ENCODE peak calls at places on chromosome 19, in seven cellular contexts. A is CD4-positive, alpha-beta T cell; X is adrenal gland; J is transverse colon; Z is right cardiac atrium; O is psoas muscle; B is ascending aorta. H is an unnamed sample.

GRCh38 chr19:3667037-3667638 is 33.1 kb downstream of the PIP5K1C start:
- DNase-seq in X (no peak), J (no peak), A (no peak), B (no peak), Z (no peak), O (no peak), H (no peak)

GRCh38 chr19:53086949-53087348 is 16.3 kb downstream of the ZNF160 start:
- DNase-seq in A (no peak), B (no peak), O (peak; percentile 73), X (peak; percentile 98), J (no peak), Z (peak; percentile 61), H (peak; percentile 67)

GRCh38 chr19:15379996-15380647 is 535 bp upstream of the AKAP8 start:
- DNase-seq in O (peak; percentile 80), A (no peak), J (peak; percentile 80), X (peak; percentile 59), B (no peak), Z (peak; percentile 75), H (peak; percentile 57)

GRCh38 chr19:8615813-8616596 is 5.5 kb upstream of the ADAMTS10 start:
- DNase-seq in A (peak; percentile 52), Z (peak; percentile 44), X (peak; percentile 69), J (peak; percentile 44), B (no peak), O (peak; percentile 59), H (no peak)

GRCh38 chr19:30788105-30788765 is 416.1 kb downstream of the ZNF536 start:
- DNase-seq in X (no peak), J (no peak), B (no peak), O (no peak), Z (no peak), A (no peak), H (no peak)

GRCh38 chr19:31110331-31110730 is 238.9 kb downstream of the TSHZ3 start:
- DNase-seq in A (no peak), O (no peak), X (no peak), Z (no peak), B (no peak), J (no peak), H (no peak)

GRCh38 chr19:14544977-14545715 is 15.8 kb downstream of the TECR start:
- DNase-seq in Z (peak; percentile 47), O (peak; percentile 98), A (no peak), J (peak; percentile 42), B (no peak), X (peak; percentile 98), H (peak; percentile 85)

GRCh38 chr19:55619264-55619663 is 5.1 kb downstream of the ZNF784 start:
- DNase-seq in J (no peak), O (no peak), B (no peak), Z (no peak), X (no peak), A (no peak), H (no peak)

GRCh38 chr19:17703823-17704463 is 15.3 kb upstream of the MAP1S start:
- DNase-seq in O (no peak), B (no peak), J (peak; percentile 67), Z (peak; percentile 59), X (peak; percentile 52), A (peak; percentile 64), H (peak; percentile 52)

GRCh38 chr19:7986321-7987083 is 18.9 kb downstream of the ELAVL1 start:
- DNase-seq in Z (no peak), B (no peak), J (no peak), A (no peak), O (no peak), X (no peak), H (no peak)

GRCh38 chr19:45768644-45769053 is 403 bp downstream of the SIX5 start:
- DNase-seq in J (peak; percentile 50), Z (peak; percentile 63), B (no peak), O (peak; percentile 78), X (no peak), A (peak; percentile 34), H (peak; percentile 61)

GRCh38 chr19:41997121-41997850 is 3.3 kb upstream of the ATP1A3 start:
- DNase-seq in B (no peak), X (peak; percentile 39), Z (peak; percentile 44), O (no peak), J (peak; percentile 32), A (peak; percentile 22), H (no peak)

GRCh38 chr19:21835810-21836444 is at the start of gene ZNF43:
- DNase-seq in O (peak; percentile 97), X (peak; percentile 99), J (peak; percentile 97), Z (peak; percentile 99), B (peak; percentile 93), A (peak; percentile 87), H (peak; percentile 99)

GRCh38 chr19:3116621-3117020 is 19.2 kb upstream of the GNA15 start:
- DNase-seq in Z (no peak), J (no peak), O (peak; percentile 48), X (no peak), B (no peak), A (no peak), H (no peak)

GRCh38 chr19:21568816-21569496 is 63.6 kb downstream of the ZNF429 start:
- DNase-seq in O (peak; percentile 78), B (peak; percentile 68), X (peak; percentile 94), A (peak; percentile 67), Z (peak; percentile 89), J (peak; percentile 81), H (peak; percentile 95)

GRCh38 chr19:55368701-55369563 is 1.3 kb downstream of the IL11 start:
- DNase-seq in X (no peak), A (no peak), J (no peak), Z (peak; percentile 42), B (no peak), O (no peak), H (no peak)

GRCh38 chr19:6925801-6926751 is 38.7 kb downstream of the ADGRE1 start:
- DNase-seq in X (no peak), Z (no peak), J (no peak), B (no peak), O (no peak), A (peak; percentile 13), H (no peak)

GRCh38 chr19:42455621-42456081 is 12.9 kb upstream of the CXCL17 start:
- DNase-seq in J (peak; percentile 78), A (no peak), X (no peak), O (no peak), Z (no peak), B (no peak), H (no peak)

GRCh38 chr19:13521066-13521465 is 14.8 kb upstream of the CACNA1A start:
- DNase-seq in Z (no peak), J (no peak), A (no peak), B (no peak), X (no peak), O (no peak), H (no peak)

GRCh38 chr19:13530720-13531119 is 24.4 kb upstream of the CACNA1A start:
- DNase-seq in O (no peak), J (no peak), X (no peak), A (no peak), B (no peak), Z (no peak), H (no peak)

GRCh38 chr19:13526552-13526951 is 20.3 kb upstream of the CACNA1A start:
- DNase-seq in X (no peak), Z (no peak), J (no peak), B (no peak), O (no peak), A (no peak), H (no peak)
- H3K27me3 ChIP-seq in X (no peaks in the 10 kb centered on the region), Z (no peaks in the 10 kb centered on the region), J (peaks cover 18% of the 10 kb centered on the region), B (no peaks in the 10 kb centered on the region), O (no peaks in the 10 kb centered on the region), A (peaks cover 34% of the 10 kb centered on the region), H (no peaks in the 10 kb centered on the region)

DNA sequence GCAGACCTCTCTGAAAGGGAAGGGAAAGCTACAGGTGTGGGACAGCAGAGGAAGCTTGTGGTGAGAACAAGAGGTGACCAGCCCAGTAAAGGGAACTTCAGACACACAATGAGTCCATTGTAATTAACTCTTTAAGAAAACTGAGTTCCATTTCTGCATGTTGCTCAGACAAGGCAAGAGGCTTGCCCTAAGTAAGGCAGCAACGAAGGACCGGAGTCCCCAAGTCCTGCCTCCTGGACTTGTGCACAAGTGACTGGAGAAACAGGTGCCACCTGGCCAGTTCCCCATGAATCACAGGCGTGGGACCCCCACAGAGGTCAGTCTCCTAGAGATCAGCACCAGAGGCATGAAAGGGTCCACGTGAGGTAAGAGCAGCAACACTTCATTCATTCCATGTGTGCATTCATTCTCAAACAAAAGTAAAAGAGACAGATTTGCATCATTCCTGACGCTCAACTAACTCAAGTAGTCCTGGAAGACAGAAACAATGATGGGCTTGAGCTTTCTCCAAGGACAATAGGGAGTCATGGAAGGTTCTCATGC is 14.7 kb upstream of the SIGLEC6 start:
- DNase-seq in X (no peak), B (no peak), A (no peak), Z (no peak), O (no peak), J (no peak), H (no peak)
- H3K27ac ChIP-seq in X (no peak overlapping the region), B (no peak overlapping the region), A (no peak overlapping the region), Z (no peak overlapping the region), O (no peak overlapping the region), J (no peak overlapping the region), H (no peak overlapping the region)

DNA sequence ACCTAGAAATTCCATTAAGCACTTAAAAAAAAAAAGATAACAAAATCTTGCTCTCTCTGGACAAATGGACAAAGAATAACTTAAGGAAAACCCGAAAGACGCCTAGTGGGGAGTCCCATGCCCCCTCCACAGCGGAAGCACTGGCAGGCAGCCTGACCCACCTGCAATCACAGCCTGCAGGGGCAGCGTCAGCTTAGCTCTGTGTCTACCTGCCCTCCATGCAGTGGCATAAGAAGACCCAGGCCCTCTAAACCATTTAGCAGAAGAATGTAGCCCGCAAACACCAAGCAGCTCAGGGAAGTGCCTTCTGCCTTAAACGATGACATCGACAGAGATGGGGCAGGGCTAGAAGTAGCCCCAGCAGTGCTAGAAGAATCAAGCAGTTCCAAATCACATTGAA is 36.0 kb downstream of the KCTD15 start:
- DNase-seq in B (no peak), J (no peak), O (no peak), Z (no peak), A (no peak), X (no peak), H (no peak)
- H3K27me3 ChIP-seq in B (no peaks in the 10 kb centered on the region), J (no peaks in the 10 kb centered on the region), O (no peaks in the 10 kb centered on the region), Z (no peaks in the 10 kb centered on the region), A (peaks cover 5% of the 10 kb centered on the region), X (no peaks in the 10 kb centered on the region), H (no peaks in the 10 kb centered on the region)

GRCh38 chr19:46998445-46999142 is 21.0 kb upstream of the NPAS1 start:
- DNase-seq in Z (no peak), X (no peak), A (no peak), J (no peak), O (no peak), B (no peak), H (peak; percentile 34)

GRCh38 chr19:47001584-47001983 is 18.1 kb upstream of the NPAS1 start:
- DNase-seq in A (no peak), J (no peak), O (no peak), Z (no peak), X (no peak), B (no peak), H (no peak)

GRCh38 chr19:46999878-47000277 is 19.8 kb upstream of the NPAS1 start:
- DNase-seq in X (no peak), J (no peak), Z (no peak), B (no peak), A (no peak), O (no peak), H (peak; percentile 27)

GRCh38 chr19:46999377-46999776 is 20.3 kb upstream of the NPAS1 start:
- DNase-seq in J (no peak), A (no peak), X (no peak), Z (no peak), O (no peak), B (no peak), H (no peak)

DNA sequence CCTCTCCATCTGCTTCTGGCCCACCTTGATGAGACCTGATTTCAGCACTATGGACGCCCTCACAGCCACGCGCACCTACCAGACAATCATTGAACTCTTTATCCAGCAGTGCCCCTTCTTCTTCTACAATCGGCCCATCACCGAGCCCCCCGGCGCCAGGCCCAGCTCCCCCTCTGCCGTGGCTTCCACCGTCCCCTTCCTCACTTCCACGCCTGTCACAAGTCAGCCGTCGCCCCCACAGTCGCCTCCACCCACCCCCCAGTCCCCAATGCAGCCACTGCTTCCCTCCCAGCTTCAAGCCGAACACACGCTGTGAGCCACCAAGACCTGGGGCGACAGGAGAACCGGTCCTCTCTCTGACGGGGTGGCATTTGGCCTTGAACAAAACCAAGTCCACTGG is 19.3 kb upstream of the NPAS1 start:
- DNase-seq in Z (no peak), X (no peak), J (no peak), O (no peak), A (no peak), B (no peak), H (no peak)
- H3K27ac ChIP-seq in Z (no peak overlapping the region), X (no peak overlapping the region), J (no peak overlapping the region), O (no peak overlapping the region), A (no peak overlapping the region), B (no peak overlapping the region), H (no peak overlapping the region)